ENCODE peak calls at places on chromosome 16, in six cellular contexts. U, X, I, D, B and J are unnamed samples.

GRCh38 chr16:53773150-53773846 is 69.3 kb downstream of the FTO start:
- DNase-seq in B (peak), X (peak), D (peak), I (no peak), U (peak), J (peak)

GRCh38 chr16:57413301-57413730 is 8.7 kb downstream of the CCL17 start:
- DNase-seq in D (no peak), U (no peak), X (no peak), B (no peak), I (no peak), J (no peak)

GRCh38 chr16:46620265-46621005 is 744 bp downstream of the SHCBP1 start:
- DNase-seq in D (peak), X (peak), I (no peak), B (peak), U (no peak), J (no peak)

GRCh38 chr16:9908613-9909012 is 273.6 kb downstream of the GRIN2A start:
- DNase-seq in B (no peak), X (no peak), U (no peak), D (no peak), I (no peak), J (no peak)

GRCh38 chr16:50699345-50700159 is 6.1 kb downstream of the NOD2 start:
- DNase-seq in D (no peak), B (no peak), U (no peak), I (peak), X (no peak), J (no peak)

GRCh38 chr16:19613834-19614233 is 58.3 kb downstream of the VPS35L start:
- DNase-seq in D (peak), B (no peak), I (no peak), U (no peak), X (no peak), J (no peak)

GRCh38 chr16:19210175-19210924 is 42.3 kb downstream of the SYT17 start:
- DNase-seq in X (no peak), B (no peak), D (peak), U (no peak), I (no peak), J (no peak)

GRCh38 chr16:85051710-85052082 is 24.1 kb downstream of the KIAA0513 start:
- DNase-seq in B (no peak), X (no peak), D (no peak), I (no peak), U (no peak), J (no peak)

GRCh38 chr16:14527411-14528044 is 102.5 kb downstream of the PARN start:
- DNase-seq in X (no peak), D (peak), B (no peak), I (no peak), U (no peak), J (no peak)

GRCh38 chr16:78748471-78748929 is 649.0 kb downstream of the WWOX start:
- DNase-seq in U (no peak), B (no peak), X (no peak), D (no peak), I (no peak), J (no peak)

GRCh38 chr16:84048871-84049270 is 6.3 kb upstream of the SLC38A8 start:
- DNase-seq in I (no peak), D (no peak), X (no peak), U (no peak), B (no peak), J (no peak)

GRCh38 chr16:12739738-12740137 is 63.9 kb downstream of the CPPED1 start:
- DNase-seq in X (no peak), U (no peak), B (no peak), D (no peak), I (no peak), J (no peak)

GRCh38 chr16:71426069-71426879 is 15.6 kb downstream of the TLE7 start:
- DNase-seq in U (no peak), D (peak), X (peak), I (no peak), B (no peak), J (peak)

GRCh38 chr16:89017956-89018604 is 41.1 kb upstream of the CBFA2T3 start:
- DNase-seq in U (no peak), B (no peak), I (peak), D (no peak), X (no peak), J (no peak)

GRCh38 chr16:22139732-22140131 is 22.6 kb upstream of the SDR42E2 start:
- DNase-seq in D (no peak), X (no peak), B (no peak), U (no peak), I (no peak), J (no peak)

GRCh38 chr16:22323998-22324786 is 27.0 kb downstream of the POLR3E start:
- DNase-seq in X (no peak), U (no peak), B (no peak), D (no peak), I (no peak), J (no peak)

GRCh38 chr16:56742030-56742984 is 12.4 kb downstream of the NUP93 start:
- DNase-seq in X (peak), U (no peak), D (peak), B (no peak), I (no peak), J (no peak)